ENCODE peak calls at places on chromosome 14, in ten cellular contexts. One of them, this sample, is unnamed.

GRCh38 chr14:44778562-44778961 is 183.2 kb downstream of the KLHL28 start:
- DNase-seq in lower leg skin: no peak
- DNase-seq in cardiac muscle cell: no peak
- DNase-seq in fibroblast of villous mesenchyme: peak; percentile 85
- DNase-seq in pancreas: no peak
- DNase-seq in upper lobe of left lung: no peak
- DNase-seq in mucosa of descending colon: no peak
- DNase-seq in cardiac fibroblast: peak; percentile 85
- DNase-seq in fibroblast of the aortic adventitia: peak; percentile 83
- DNase-seq in right lobe of liver: no peak
- DNase-seq in this sample: peak; percentile 51

GRCh38 chr14:79573486-79573885 is 637.8 kb downstream of the DIO2 start:
- DNase-seq in lower leg skin: no peak
- DNase-seq in cardiac muscle cell: no peak
- DNase-seq in fibroblast of villous mesenchyme: peak; percentile 37
- DNase-seq in pancreas: no peak
- DNase-seq in upper lobe of left lung: no peak
- DNase-seq in mucosa of descending colon: no peak
- DNase-seq in cardiac fibroblast: peak; percentile 30
- DNase-seq in fibroblast of the aortic adventitia: peak; percentile 45
- DNase-seq in right lobe of liver: no peak
- DNase-seq in this sample: no peak

GRCh38 chr14:28676481-28676880 is 90.1 kb upstream of the FOXG1 start:
- DNase-seq in lower leg skin: no peak
- DNase-seq in cardiac muscle cell: no peak
- DNase-seq in fibroblast of villous mesenchyme: no peak
- DNase-seq in pancreas: no peak
- DNase-seq in upper lobe of left lung: no peak
- DNase-seq in mucosa of descending colon: no peak
- DNase-seq in cardiac fibroblast: no peak
- DNase-seq in fibroblast of the aortic adventitia: no peak
- DNase-seq in right lobe of liver: no peak
- DNase-seq in this sample: no peak

GRCh38 chr14:89644641-89645040 is 227.6 kb upstream of the FOXN3 start:
- DNase-seq in lower leg skin: no peak
- DNase-seq in cardiac muscle cell: no peak
- DNase-seq in fibroblast of villous mesenchyme: no peak
- DNase-seq in pancreas: no peak
- DNase-seq in upper lobe of left lung: no peak
- DNase-seq in mucosa of descending colon: no peak
- DNase-seq in cardiac fibroblast: no peak
- DNase-seq in fibroblast of the aortic adventitia: no peak
- DNase-seq in right lobe of liver: no peak
- DNase-seq in this sample: no peak

GRCh38 chr14:83870556-83870955 is 1659.4 kb upstream of the FLRT2 start:
- DNase-seq in lower leg skin: no peak
- DNase-seq in cardiac muscle cell: no peak
- DNase-seq in fibroblast of villous mesenchyme: peak; percentile 32
- DNase-seq in pancreas: no peak
- DNase-seq in upper lobe of left lung: no peak
- DNase-seq in mucosa of descending colon: no peak
- DNase-seq in cardiac fibroblast: no peak
- DNase-seq in fibroblast of the aortic adventitia: no peak
- DNase-seq in right lobe of liver: no peak
- DNase-seq in this sample: no peak

GRCh38 chr14:106493962-106494823 is 967.8 kb downstream of the TMEM121 start:
- DNase-seq in lower leg skin: no peak
- DNase-seq in cardiac muscle cell: no peak
- DNase-seq in fibroblast of villous mesenchyme: no peak
- DNase-seq in pancreas: no peak
- DNase-seq in upper lobe of left lung: no peak
- DNase-seq in mucosa of descending colon: no peak
- DNase-seq in cardiac fibroblast: no peak
- DNase-seq in fibroblast of the aortic adventitia: no peak
- DNase-seq in right lobe of liver: no peak
- DNase-seq in this sample: no peak

GRCh38 chr14:68884031-68885030 is 91.5 kb upstream of the ZFP36L1 start:
- DNase-seq in lower leg skin: no peak
- DNase-seq in cardiac muscle cell: no peak
- DNase-seq in fibroblast of villous mesenchyme: peak; percentile 50
- DNase-seq in pancreas: no peak
- DNase-seq in upper lobe of left lung: no peak
- DNase-seq in mucosa of descending colon: no peak
- DNase-seq in cardiac fibroblast: peak; percentile 89
- DNase-seq in fibroblast of the aortic adventitia: peak; percentile 93
- DNase-seq in right lobe of liver: peak; percentile 88
- DNase-seq in this sample: peak; percentile 86

GRCh38 chr14:22653012-22653621 is 9.0 kb upstream of the OR6J1 start:
- DNase-seq in lower leg skin: no peak
- DNase-seq in cardiac muscle cell: peak; percentile 77
- DNase-seq in fibroblast of villous mesenchyme: peak; percentile 77
- DNase-seq in pancreas: peak; percentile 46
- DNase-seq in upper lobe of left lung: no peak
- DNase-seq in mucosa of descending colon: peak; percentile 82
- DNase-seq in cardiac fibroblast: peak; percentile 85
- DNase-seq in fibroblast of the aortic adventitia: peak; percentile 88
- DNase-seq in right lobe of liver: peak; percentile 52
- DNase-seq in this sample: peak; percentile 80

GRCh38 chr14:37594238-37594915 is 672 bp downstream of the FOXA1 start:
- DNase-seq in lower leg skin: peak; percentile 89
- DNase-seq in cardiac muscle cell: peak; percentile 86
- DNase-seq in fibroblast of villous mesenchyme: peak; percentile 79
- DNase-seq in pancreas: peak; percentile 68
- DNase-seq in upper lobe of left lung: peak; percentile 88
- DNase-seq in mucosa of descending colon: peak; percentile 93
- DNase-seq in cardiac fibroblast: peak; percentile 74
- DNase-seq in fibroblast of the aortic adventitia: peak; percentile 83
- DNase-seq in right lobe of liver: peak; percentile 67
- DNase-seq in this sample: peak; percentile 67

GRCh38 chr14:67820428-67820881 is 876 bp downstream of the RAD51B start:
- DNase-seq in lower leg skin: no peak
- DNase-seq in cardiac muscle cell: no peak
- DNase-seq in fibroblast of villous mesenchyme: peak; percentile 92
- DNase-seq in pancreas: no peak
- DNase-seq in upper lobe of left lung: no peak
- DNase-seq in mucosa of descending colon: peak; percentile 68
- DNase-seq in cardiac fibroblast: peak; percentile 20
- DNase-seq in fibroblast of the aortic adventitia: peak; percentile 43
- DNase-seq in right lobe of liver: no peak
- DNase-seq in this sample: peak; percentile 60

GRCh38 chr14:70064111-70064885 is 124.5 kb downstream of the SLC8A3 start:
- DNase-seq in lower leg skin: no peak
- DNase-seq in cardiac muscle cell: no peak
- DNase-seq in fibroblast of villous mesenchyme: no peak
- DNase-seq in pancreas: no peak
- DNase-seq in upper lobe of left lung: peak; percentile 6
- DNase-seq in mucosa of descending colon: no peak
- DNase-seq in cardiac fibroblast: no peak
- DNase-seq in fibroblast of the aortic adventitia: no peak
- DNase-seq in right lobe of liver: no peak
- DNase-seq in this sample: no peak

GRCh38 chr14:69673578-69674305 is 62.3 kb downstream of the SUSD6 start:
- DNase-seq in lower leg skin: no peak
- DNase-seq in cardiac muscle cell: no peak
- DNase-seq in fibroblast of villous mesenchyme: no peak
- DNase-seq in pancreas: no peak
- DNase-seq in upper lobe of left lung: no peak
- DNase-seq in mucosa of descending colon: no peak
- DNase-seq in cardiac fibroblast: no peak
- DNase-seq in fibroblast of the aortic adventitia: no peak
- DNase-seq in right lobe of liver: no peak
- DNase-seq in this sample: no peak

GRCh38 chr14:45531022-45531421 is 278.0 kb upstream of the MIS18BP1 start:
- DNase-seq in lower leg skin: no peak
- DNase-seq in cardiac muscle cell: no peak
- DNase-seq in fibroblast of villous mesenchyme: no peak
- DNase-seq in pancreas: no peak
- DNase-seq in upper lobe of left lung: no peak
- DNase-seq in mucosa of descending colon: no peak
- DNase-seq in cardiac fibroblast: no peak
- DNase-seq in fibroblast of the aortic adventitia: no peak
- DNase-seq in right lobe of liver: no peak
- DNase-seq in this sample: no peak

GRCh38 chr14:49612251-49612650 is 8.2 kb downstream of the RPL36AL start:
- DNase-seq in lower leg skin: no peak
- DNase-seq in cardiac muscle cell: no peak
- DNase-seq in fibroblast of villous mesenchyme: no peak
- DNase-seq in pancreas: no peak
- DNase-seq in upper lobe of left lung: no peak
- DNase-seq in mucosa of descending colon: no peak
- DNase-seq in cardiac fibroblast: no peak
- DNase-seq in fibroblast of the aortic adventitia: no peak
- DNase-seq in right lobe of liver: no peak
- DNase-seq in this sample: no peak

GRCh38 chr14:49619730-49620129 is 696 bp downstream of the RPL36AL start:
- DNase-seq in lower leg skin: no peak
- DNase-seq in cardiac muscle cell: no peak
- DNase-seq in fibroblast of villous mesenchyme: no peak
- DNase-seq in pancreas: no peak
- DNase-seq in upper lobe of left lung: no peak
- DNase-seq in mucosa of descending colon: no peak
- DNase-seq in cardiac fibroblast: no peak
- DNase-seq in fibroblast of the aortic adventitia: no peak
- DNase-seq in right lobe of liver: no peak
- DNase-seq in this sample: no peak

GRCh38 chr14:49612671-49613070 is 7.8 kb downstream of the RPL36AL start:
- DNase-seq in lower leg skin: no peak
- DNase-seq in cardiac muscle cell: no peak
- DNase-seq in fibroblast of villous mesenchyme: no peak
- DNase-seq in pancreas: no peak
- DNase-seq in upper lobe of left lung: no peak
- DNase-seq in mucosa of descending colon: no peak
- DNase-seq in cardiac fibroblast: no peak
- DNase-seq in fibroblast of the aortic adventitia: no peak
- DNase-seq in right lobe of liver: no peak
- DNase-seq in this sample: no peak

GRCh38 chr14:49617846-49618519 is 2.4 kb downstream of the RPL36AL start:
- DNase-seq in lower leg skin: no peak
- DNase-seq in cardiac muscle cell: no peak
- DNase-seq in fibroblast of villous mesenchyme: no peak
- DNase-seq in pancreas: no peak
- DNase-seq in upper lobe of left lung: no peak
- DNase-seq in mucosa of descending colon: no peak
- DNase-seq in cardiac fibroblast: no peak
- DNase-seq in fibroblast of the aortic adventitia: no peak
- DNase-seq in right lobe of liver: no peak
- DNase-seq in this sample: no peak

DNA sequence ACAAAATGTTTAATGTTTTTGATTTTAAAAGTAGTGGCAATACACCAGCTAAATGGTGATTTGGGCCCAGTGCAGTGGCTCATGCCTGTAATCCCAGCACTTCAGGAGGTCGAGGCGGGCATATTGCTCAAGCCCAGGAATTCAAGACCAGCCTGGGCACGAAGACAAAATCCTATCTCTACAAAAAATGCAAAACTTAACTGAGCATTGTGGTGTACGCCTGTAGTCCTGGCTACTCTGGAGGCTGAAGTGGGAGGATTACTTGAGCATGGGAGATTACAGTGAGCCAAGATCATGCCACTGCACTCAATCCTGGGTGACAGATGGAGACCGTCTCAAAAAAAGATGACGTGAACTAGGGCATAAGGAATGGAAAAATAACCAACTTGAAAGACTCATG is 4.7 kb downstream of the RPL36AL start:
- DNase-seq in lower leg skin: no peak
- DNase-seq in cardiac muscle cell: no peak
- DNase-seq in fibroblast of villous mesenchyme: no peak
- DNase-seq in pancreas: no peak
- DNase-seq in upper lobe of left lung: no peak
- DNase-seq in mucosa of descending colon: no peak
- DNase-seq in cardiac fibroblast: peak; percentile 63
- DNase-seq in fibroblast of the aortic adventitia: no peak
- DNase-seq in right lobe of liver: no peak
- DNase-seq in this sample: no peak
- H3K4me3 ChIP-seq in lower leg skin: no peak overlapping the region
- H3K4me3 ChIP-seq in cardiac muscle cell: no peak overlapping the region
- H3K4me3 ChIP-seq in fibroblast of villous mesenchyme: no peak overlapping the region
- H3K4me3 ChIP-seq in pancreas: no peak overlapping the region
- H3K4me3 ChIP-seq in upper lobe of left lung: no peak overlapping the region
- H3K4me3 ChIP-seq in mucosa of descending colon: no peak overlapping the region
- H3K4me3 ChIP-seq in cardiac fibroblast: no peak overlapping the region
- H3K4me3 ChIP-seq in fibroblast of the aortic adventitia: no peak overlapping the region
- H3K4me3 ChIP-seq in right lobe of liver: no peak overlapping the region
- H3K4me3 ChIP-seq in this sample: no peak overlapping the region

GRCh38 chr14:103141117-103141796 is 18.0 kb downstream of the TNFAIP2 start:
- DNase-seq in lower leg skin: no peak
- DNase-seq in cardiac muscle cell: peak; percentile 60
- DNase-seq in fibroblast of villous mesenchyme: peak; percentile 62
- DNase-seq in pancreas: peak; percentile 71
- DNase-seq in upper lobe of left lung: no peak
- DNase-seq in mucosa of descending colon: peak; percentile 69
- DNase-seq in cardiac fibroblast: peak; percentile 65
- DNase-seq in fibroblast of the aortic adventitia: peak; percentile 58
- DNase-seq in right lobe of liver: no peak
- DNase-seq in this sample: peak; percentile 42
- TF ChIP-seq CTCF in lower leg skin: no peak
- TF ChIP-seq CTCF in cardiac muscle cell: peak; percentile 84
- TF ChIP-seq CTCF in fibroblast of villous mesenchyme: peak; percentile 89
- TF ChIP-seq CTCF in pancreas: peak; percentile 60
- TF ChIP-seq CTCF in upper lobe of left lung: peak; percentile 64
- TF ChIP-seq CTCF in mucosa of descending colon: peak; percentile 36
- TF ChIP-seq CTCF in cardiac fibroblast: peak; percentile 91
- TF ChIP-seq CTCF in fibroblast of the aortic adventitia: peak; percentile 86
- TF ChIP-seq CTCF in right lobe of liver: peak; percentile 61
- TF ChIP-seq CTCF in this sample: peak; percentile 71

GRCh38 chr14:105488781-105489606 is 2.1 kb upstream of the TEDC1 start:
- DNase-seq in lower leg skin: peak; percentile 88
- DNase-seq in cardiac muscle cell: no peak
- DNase-seq in fibroblast of villous mesenchyme: no peak
- DNase-seq in pancreas: peak; percentile 29
- DNase-seq in upper lobe of left lung: peak; percentile 79
- DNase-seq in mucosa of descending colon: peak; percentile 29
- DNase-seq in cardiac fibroblast: no peak
- DNase-seq in fibroblast of the aortic adventitia: no peak
- DNase-seq in right lobe of liver: peak; percentile 29
- DNase-seq in this sample: no peak
- H3K4me3 ChIP-seq in lower leg skin: no peak overlapping the region
- H3K4me3 ChIP-seq in cardiac muscle cell: no peak overlapping the region
- H3K4me3 ChIP-seq in fibroblast of villous mesenchyme: no peak overlapping the region
- H3K4me3 ChIP-seq in pancreas: no peak overlapping the region
- H3K4me3 ChIP-seq in upper lobe of left lung: peak overlapping the region; percentile 92
- H3K4me3 ChIP-seq in mucosa of descending colon: no peak overlapping the region
- H3K4me3 ChIP-seq in cardiac fibroblast: no peak overlapping the region
- H3K4me3 ChIP-seq in fibroblast of the aortic adventitia: no peak overlapping the region
- H3K4me3 ChIP-seq in right lobe of liver: no peak overlapping the region
- H3K4me3 ChIP-seq in this sample: peak overlapping the region; percentile 69

DNA sequence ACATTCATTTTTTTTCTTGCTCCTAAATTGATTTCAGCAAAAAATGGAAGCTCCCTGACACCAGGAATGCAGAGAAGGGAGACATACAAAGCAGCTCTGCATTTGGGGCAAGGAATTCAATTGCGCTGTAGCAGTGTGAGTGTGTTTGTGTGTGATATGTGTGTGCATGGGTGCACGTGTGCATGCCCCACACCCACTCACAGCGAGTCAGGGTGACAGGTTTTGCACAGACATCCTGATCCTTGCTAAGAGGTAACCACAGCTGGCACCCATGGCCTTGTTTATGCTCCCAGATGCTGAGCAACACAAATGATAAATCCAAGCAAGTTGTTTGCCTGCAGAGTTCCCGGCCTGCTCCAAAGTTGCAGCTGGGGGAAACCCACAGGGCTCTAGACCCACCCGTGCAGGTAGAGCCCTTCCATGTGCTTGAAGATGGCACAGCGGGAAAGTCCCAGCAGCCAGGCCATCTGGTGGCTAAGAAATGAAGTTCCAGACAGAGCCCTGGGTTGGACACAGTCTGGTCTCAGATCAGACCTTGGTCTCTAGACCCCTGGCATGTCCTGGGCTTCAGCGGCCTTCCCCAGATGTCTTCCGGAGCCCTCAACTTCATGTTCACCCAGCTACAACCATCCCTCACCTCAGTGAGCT is 25.8 kb upstream of the BDKRB2 start:
- DNase-seq in lower leg skin: no peak
- DNase-seq in cardiac muscle cell: no peak
- DNase-seq in fibroblast of villous mesenchyme: no peak
- DNase-seq in pancreas: no peak
- DNase-seq in upper lobe of left lung: no peak
- DNase-seq in mucosa of descending colon: no peak
- DNase-seq in cardiac fibroblast: no peak
- DNase-seq in fibroblast of the aortic adventitia: no peak
- DNase-seq in right lobe of liver: no peak
- DNase-seq in this sample: peak; percentile 25
- TF ChIP-seq CTCF in lower leg skin: no peak
- TF ChIP-seq CTCF in cardiac muscle cell: no peak
- TF ChIP-seq CTCF in fibroblast of villous mesenchyme: peak; percentile 19
- TF ChIP-seq CTCF in pancreas: no peak
- TF ChIP-seq CTCF in upper lobe of left lung: no peak
- TF ChIP-seq CTCF in mucosa of descending colon: no peak
- TF ChIP-seq CTCF in cardiac fibroblast: no peak
- TF ChIP-seq CTCF in fibroblast of the aortic adventitia: peak; percentile 15
- TF ChIP-seq CTCF in right lobe of liver: no peak
- TF ChIP-seq CTCF in this sample: no peak